ENCODE peak calls at places on chromosomes 11 and 22, in ten cellular contexts. Q is kidney epithelial cell, U is ascending aorta, P is HuH-7, R is tibial nerve, C is activated T-cell treated with anti-CD3 and anti-CD28 coated beads for 1 hour, A is astrocyte of the cerebellum, S is HTR-8/SVneo, H is psoas muscle, Z is esophagus squamous epithelium. G is an unnamed sample.

GRCh38 chr22:45059296-45059695 is 49.5 kb upstream of the PHF21B start:
- DNase-seq in Q (no peak), U (no peak), P (no peak), R (no peak), C (no peak), A (no peak), S (no peak), H (no peak), Z (no peak), G (peak; percentile 31)

GRCh38 chr22:22827187-22827948 is 60.2 kb upstream of the IGLL5 start:
- DNase-seq in Q (no peak), U (no peak), P (no peak), R (no peak), C (no peak), A (no peak), S (no peak), H (no peak), Z (no peak), G (no peak)

GRCh38 chr11:123173040-123173855 is 21.8 kb downstream of the CLMP start:
- DNase-seq in Q (peak; percentile 93), U (no peak), P (no peak), R (no peak), C (no peak), A (peak; percentile 97), S (no peak), H (no peak), Z (no peak), G (peak; percentile 99)

GRCh38 chr22:49704345-49705215 is 123.1 kb downstream of the BRD1 start:
- DNase-seq in Q (no peak), U (no peak), P (no peak), R (no peak), C (no peak), A (no peak), S (no peak), H (no peak), Z (no peak), G (no peak)

GRCh38 chr11:126403658-126404057 is 48.2 kb downstream of the ST3GAL4 start:
- DNase-seq in Q (no peak), U (no peak), P (no peak), R (no peak), C (no peak), A (no peak), S (no peak), H (no peak), Z (no peak), G (no peak)

GRCh38 chr11:66312549-66313320 is 4.1 kb downstream of the CD248 start:
- DNase-seq in Q (peak; percentile 91), U (peak; percentile 95), P (peak; percentile 100), R (peak; percentile 100), C (peak; percentile 99), A (peak; percentile 98), S (peak; percentile 99), H (peak; percentile 98), Z (peak; percentile 93), G (peak; percentile 98)

GRCh38 chr11:10397226-10397987 is 57.7 kb upstream of the AMPD3 start:
- DNase-seq in Q (no peak), U (no peak), P (no peak), R (no peak), C (no peak), A (no peak), S (no peak), H (no peak), Z (no peak), G (no peak)

GRCh38 chr22:48744283-48744641 is 1083.4 kb downstream of the BRD1 start:
- DNase-seq in Q (no peak), U (no peak), P (no peak), R (no peak), C (no peak), A (no peak), S (no peak), H (no peak), Z (no peak), G (no peak)

GRCh38 chr11:82041764-82042163 is 691.9 kb downstream of the FAM181B start:
- DNase-seq in Q (no peak), U (no peak), P (no peak), R (no peak), C (no peak), A (no peak), S (no peak), H (no peak), Z (no peak), G (no peak)

GRCh38 chr11:117876341-117877119 is at the start of gene FXYD6:
- DNase-seq in Q (no peak), U (no peak), P (no peak), R (no peak), C (no peak), A (no peak), S (peak; percentile 69), H (peak; percentile 52), Z (no peak), G (no peak)

GRCh38 chr11:76240666-76241065 is 34.4 kb upstream of the WNT11 start:
- DNase-seq in Q (no peak), U (no peak), P (no peak), R (no peak), C (no peak), A (no peak), S (no peak), H (peak; percentile 9), Z (no peak), G (no peak)

GRCh38 chr22:30078320-30079311 is 1.6 kb upstream of the HORMAD2 start:
- DNase-seq in Q (no peak), U (no peak), P (no peak), R (no peak), C (no peak), A (no peak), S (no peak), H (no peak), Z (no peak), G (no peak)